ENCODE peak calls at places on chromosomes 11 and 22, in five cellular contexts. One of them, this sample, is unnamed.

GRCh38 chr11:126113515-126113957 is 50.9 kb upstream of the CDON start:
- DNase-seq in GM23338: no peak
- DNase-seq in A549: peak
- DNase-seq in K562: peak
- DNase-seq in HCT116: peak
- DNase-seq in this sample: peak

GRCh38 chr11:121582296-121582695 is 129.5 kb upstream of the SORL1-AS1 start:
- DNase-seq in GM23338: no peak
- DNase-seq in HCT116: no peak
- DNase-seq in K562: no peak
- DNase-seq in A549: no peak
- DNase-seq in this sample: no peak

GRCh38 chr22:42357221-42357620 is 75.0 kb downstream of the NFAM1 start:
- DNase-seq in GM23338: no peak
- DNase-seq in HCT116: no peak
- DNase-seq in A549: no peak
- DNase-seq in K562: no peak
- DNase-seq in this sample: no peak

GRCh38 chr11:132717824-132718223 is 814.5 kb downstream of the OPCML start:
- DNase-seq in K562: no peak
- DNase-seq in A549: no peak
- DNase-seq in HCT116: no peak
- DNase-seq in GM23338: no peak
- DNase-seq in this sample: no peak

GRCh38 chr11:128471138-128471661 is 116.2 kb downstream of the ETS1 start:
- DNase-seq in GM23338: no peak
- DNase-seq in K562: no peak
- DNase-seq in HCT116: no peak
- DNase-seq in A549: no peak
- DNase-seq in this sample: no peak

GRCh38 chr22:29385305-29385704 is 3.1 kb downstream of the AP1B1 start:
- DNase-seq in HCT116: no peak
- DNase-seq in GM23338: peak
- DNase-seq in A549: no peak
- DNase-seq in K562: no peak
- DNase-seq in this sample: no peak

GRCh38 chr11:119589011-119589410 is 140.0 kb downstream of the NECTIN1 start:
- DNase-seq in K562: no peak
- DNase-seq in GM23338: no peak
- DNase-seq in HCT116: no peak
- DNase-seq in A549: no peak
- DNase-seq in this sample: no peak

GRCh38 chr11:111719379-111719778 is 46.8 kb downstream of the PPP2R1B start:
- DNase-seq in HCT116: no peak
- DNase-seq in K562: no peak
- DNase-seq in A549: no peak
- DNase-seq in GM23338: no peak
- DNase-seq in this sample: no peak

GRCh38 chr11:88569342-88569741 is 231.8 kb upstream of the CTSC start:
- DNase-seq in K562: no peak
- DNase-seq in GM23338: no peak
- DNase-seq in HCT116: no peak
- DNase-seq in A549: no peak
- DNase-seq in this sample: no peak

GRCh38 chr22:23520875-23521441 is 59.1 kb downstream of the IGLL1 start:
- DNase-seq in GM23338: no peak
- DNase-seq in K562: peak
- DNase-seq in A549: peak
- DNase-seq in HCT116: no peak
- DNase-seq in this sample: no peak

GRCh38 chr22:38490915-38491314 is 15.2 kb downstream of the DDX17 start:
- DNase-seq in GM23338: no peak
- DNase-seq in A549: peak
- DNase-seq in HCT116: no peak
- DNase-seq in K562: no peak
- DNase-seq in this sample: no peak

GRCh38 chr11:44927174-44927661 is 23.5 kb downstream of the TP53I11 start:
- DNase-seq in A549: peak
- DNase-seq in GM23338: peak
- DNase-seq in HCT116: peak
- DNase-seq in K562: peak
- DNase-seq in this sample: peak

GRCh38 chr11:128814856-128815705 is 52.0 kb downstream of the KCNJ1 start:
- DNase-seq in HCT116: no peak
- DNase-seq in A549: no peak
- DNase-seq in K562: peak
- DNase-seq in GM23338: peak
- DNase-seq in this sample: no peak

GRCh38 chr11:66478823-66479740 is 1.2 kb upstream of the DPP3 start:
- DNase-seq in GM23338: peak
- DNase-seq in K562: peak
- DNase-seq in HCT116: peak
- DNase-seq in A549: peak
- DNase-seq in this sample: peak

GRCh38 chr11:125079878-125080530 is 16.9 kb downstream of the SLC37A2 start:
- DNase-seq in K562: no peak
- DNase-seq in A549: no peak
- DNase-seq in GM23338: no peak
- DNase-seq in HCT116: no peak
- DNase-seq in this sample: no peak

GRCh38 chr11:107538239-107538638 is 27.3 kb downstream of the ALKBH8 start:
- DNase-seq in A549: no peak
- DNase-seq in GM23338: no peak
- DNase-seq in HCT116: no peak
- DNase-seq in K562: no peak
- DNase-seq in this sample: no peak

GRCh38 chr11:111449696-111450479 is 62.3 kb downstream of the BTG4 start:
- DNase-seq in GM23338: no peak
- DNase-seq in K562: no peak
- DNase-seq in A549: no peak
- DNase-seq in HCT116: no peak
- DNase-seq in this sample: no peak

GRCh38 chr11:65851083-65851579 is 6.8 kb downstream of the CFL1 start:
- DNase-seq in K562: peak
- DNase-seq in A549: peak
- DNase-seq in HCT116: no peak
- DNase-seq in GM23338: peak
- DNase-seq in this sample: no peak

GRCh38 chr11:9861860-9862725 is 198.2 kb downstream of the SWAP70 start:
- DNase-seq in GM23338: peak
- DNase-seq in K562: peak
- DNase-seq in A549: peak
- DNase-seq in HCT116: peak
- DNase-seq in this sample: peak

GRCh38 chr22:25359601-25360261 is 140.3 kb downstream of the CRYBB2 start:
- DNase-seq in A549: no peak
- DNase-seq in K562: no peak
- DNase-seq in GM23338: no peak
- DNase-seq in HCT116: no peak
- DNase-seq in this sample: no peak

GRCh38 chr11:45043755-45044475 is 93.2 kb upstream of the TP53I11 start:
- DNase-seq in GM23338: no peak
- DNase-seq in HCT116: no peak
- DNase-seq in A549: no peak
- DNase-seq in K562: no peak
- DNase-seq in this sample: no peak

GRCh38 chr11:12149672-12150225 is 39.4 kb downstream of the MICAL2 start:
- DNase-seq in GM23338: no peak
- DNase-seq in A549: no peak
- DNase-seq in K562: peak
- DNase-seq in HCT116: no peak
- DNase-seq in this sample: no peak

GRCh38 chr22:49962751-49963646 is 2.4 kb downstream of the PIM3 start:
- DNase-seq in K562: no peak
- DNase-seq in GM23338: no peak
- DNase-seq in A549: no peak
- DNase-seq in HCT116: no peak
- DNase-seq in this sample: no peak

GRCh38 chr11:61969838-61970452 is 2.5 kb upstream of the FTH1 start:
- DNase-seq in K562: no peak
- DNase-seq in A549: peak
- DNase-seq in HCT116: no peak
- DNase-seq in GM23338: no peak
- DNase-seq in this sample: no peak

GRCh38 chr11:57476883-57477506 is 16.7 kb downstream of the RTN4RL2 start:
- DNase-seq in GM23338: peak
- DNase-seq in A549: peak
- DNase-seq in HCT116: no peak
- DNase-seq in K562: no peak
- DNase-seq in this sample: no peak

GRCh38 chr11:38900156-38900679 is 2302.2 kb upstream of the RAG2 start:
- DNase-seq in A549: no peak
- DNase-seq in HCT116: no peak
- DNase-seq in K562: no peak
- DNase-seq in GM23338: peak
- DNase-seq in this sample: no peak

GRCh38 chr22:49961601-49962011 is 1.0 kb downstream of the PIM3 start:
- DNase-seq in HCT116: no peak
- DNase-seq in A549: peak
- DNase-seq in K562: no peak
- DNase-seq in GM23338: peak
- DNase-seq in this sample: no peak

GRCh38 chr11:27472398-27473016 is at the start of gene LGR4:
- DNase-seq in HCT116: peak
- DNase-seq in A549: peak
- DNase-seq in GM23338: peak
- DNase-seq in K562: peak
- DNase-seq in this sample: no peak

GRCh38 chr11:75667268-75667830 is 1.5 kb downstream of the MAP6 start:
- DNase-seq in HCT116: no peak
- DNase-seq in A549: peak
- DNase-seq in GM23338: peak
- DNase-seq in K562: no peak
- DNase-seq in this sample: no peak

GRCh38 chr11:34425863-34426262 is 12.9 kb upstream of the CAT start:
- DNase-seq in GM23338: no peak
- DNase-seq in K562: no peak
- DNase-seq in A549: no peak
- DNase-seq in HCT116: no peak
- DNase-seq in this sample: no peak

GRCh38 chr11:90747057-90747456 is 524.2 kb upstream of the CHORDC1 start:
- DNase-seq in K562: no peak
- DNase-seq in A549: peak
- DNase-seq in HCT116: no peak
- DNase-seq in GM23338: no peak
- DNase-seq in this sample: no peak

GRCh38 chr11:67197606-67198005 is 68.7 kb upstream of the GRK2 start:
- DNase-seq in A549: no peak
- DNase-seq in HCT116: no peak
- DNase-seq in GM23338: peak
- DNase-seq in K562: no peak
- DNase-seq in this sample: no peak

GRCh38 chr22:47798229-47798628 is 1035.8 kb downstream of the TBC1D22A start:
- DNase-seq in GM23338: no peak
- DNase-seq in HCT116: no peak
- DNase-seq in K562: no peak
- DNase-seq in A549: no peak
- DNase-seq in this sample: no peak
- TF ChIP-seq REST in GM23338: no peak
- TF ChIP-seq REST in HCT116: no peak
- TF ChIP-seq REST in K562: no peak
- TF ChIP-seq REST in A549: no peak
- TF ChIP-seq REST in this sample: no peak

GRCh38 chr11:71298761-71299181 is 46.4 kb upstream of the SHANK2 start:
- DNase-seq in GM23338: no peak
- DNase-seq in A549: peak
- DNase-seq in HCT116: no peak
- DNase-seq in K562: no peak
- DNase-seq in this sample: no peak
- TF ChIP-seq REST in GM23338: no peak
- TF ChIP-seq REST in A549: no peak
- TF ChIP-seq REST in HCT116: no peak
- TF ChIP-seq REST in K562: no peak
- TF ChIP-seq REST in this sample: no peak

DNA sequence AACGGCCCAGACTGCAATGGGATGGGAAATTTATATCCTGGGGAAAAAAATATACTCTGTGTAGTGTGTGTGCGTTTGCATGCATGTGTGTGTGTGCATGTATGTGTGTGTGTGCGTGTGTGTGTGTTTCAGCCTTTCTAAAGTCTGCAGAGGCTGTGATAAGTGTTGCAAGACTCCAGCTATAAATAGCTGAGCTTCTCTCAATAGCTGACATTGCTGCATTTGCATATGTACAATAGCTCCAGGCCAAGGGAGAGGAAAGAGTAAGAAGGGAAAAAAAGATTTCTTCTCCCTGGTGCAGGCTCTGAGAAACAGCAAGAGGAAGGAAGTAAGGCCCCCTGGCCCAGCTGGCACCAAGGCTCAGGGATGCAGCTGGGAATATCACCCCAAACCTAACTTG is 483.0 kb downstream of the MN1 start:
- DNase-seq in HCT116: no peak
- DNase-seq in A549: no peak
- DNase-seq in GM23338: peak
- DNase-seq in K562: peak
- DNase-seq in this sample: no peak
- TF ChIP-seq REST in HCT116: no peak
- TF ChIP-seq REST in A549: no peak
- TF ChIP-seq REST in GM23338: no peak
- TF ChIP-seq REST in K562: no peak
- TF ChIP-seq REST in this sample: no peak

GRCh38 chr22:43750751-43751150 is 61.4 kb downstream of the EFCAB6 start:
- DNase-seq in HCT116: no peak
- DNase-seq in GM23338: no peak
- DNase-seq in A549: no peak
- DNase-seq in K562: no peak
- DNase-seq in this sample: no peak
- TF ChIP-seq REST in HCT116: no peak
- TF ChIP-seq REST in GM23338: no peak
- TF ChIP-seq REST in A549: no peak
- TF ChIP-seq REST in K562: no peak
- TF ChIP-seq REST in this sample: no peak

GRCh38 chr22:44392446-44392921 is 79.7 kb upstream of the SHISAL1 start:
- DNase-seq in A549: no peak
- DNase-seq in K562: no peak
- DNase-seq in GM23338: no peak
- DNase-seq in HCT116: no peak
- DNase-seq in this sample: no peak
- TF ChIP-seq REST in A549: no peak
- TF ChIP-seq REST in K562: no peak
- TF ChIP-seq REST in GM23338: no peak
- TF ChIP-seq REST in HCT116: no peak
- TF ChIP-seq REST in this sample: no peak

GRCh38 chr11:77487790-77488189 is 13.9 kb upstream of the PAK1 start:
- DNase-seq in HCT116: no peak
- DNase-seq in GM23338: no peak
- DNase-seq in A549: no peak
- DNase-seq in K562: no peak
- DNase-seq in this sample: no peak
- TF ChIP-seq REST in HCT116: no peak
- TF ChIP-seq REST in GM23338: no peak
- TF ChIP-seq REST in A549: no peak
- TF ChIP-seq REST in K562: no peak
- TF ChIP-seq REST in this sample: no peak

This sample was measured in Panc1.